ENCODE peak calls at places on chromosome 15, in seven cellular contexts. One of them, this sample, is unnamed.

GRCh38 chr15:99324700-99325099 is 73.4 kb downstream of the LRRC28 start:
- DNase-seq in CD8-positive, alpha-beta T cell: no peak
- DNase-seq in mammary epithelial cell: no peak
- DNase-seq in cardiac muscle cell: no peak
- DNase-seq in CD4-positive, alpha-beta T cell: no peak
- DNase-seq in CD4-positive, CD25-positive, alpha-beta regulatory T cell: no peak
- DNase-seq in adrenal gland: no peak
- DNase-seq in this sample: no peak

GRCh38 chr15:38130739-38131498 is 121.7 kb upstream of the SPRED1 start:
- DNase-seq in CD8-positive, alpha-beta T cell: no peak
- DNase-seq in mammary epithelial cell: peak
- DNase-seq in cardiac muscle cell: no peak
- DNase-seq in CD4-positive, alpha-beta T cell: no peak
- DNase-seq in CD4-positive, CD25-positive, alpha-beta regulatory T cell: no peak
- DNase-seq in adrenal gland: peak
- DNase-seq in this sample: peak

GRCh38 chr15:27538325-27538724 is 560.8 kb downstream of the OCA2 start:
- DNase-seq in CD8-positive, alpha-beta T cell: no peak
- DNase-seq in mammary epithelial cell: no peak
- DNase-seq in cardiac muscle cell: no peak
- DNase-seq in CD4-positive, alpha-beta T cell: no peak
- DNase-seq in CD4-positive, CD25-positive, alpha-beta regulatory T cell: no peak
- DNase-seq in adrenal gland: no peak
- DNase-seq in this sample: no peak

GRCh38 chr15:31459011-31459748 is 132.5 kb downstream of the KLF13 start:
- DNase-seq in CD8-positive, alpha-beta T cell: no peak
- DNase-seq in mammary epithelial cell: peak
- DNase-seq in cardiac muscle cell: no peak
- DNase-seq in CD4-positive, alpha-beta T cell: no peak
- DNase-seq in CD4-positive, CD25-positive, alpha-beta regulatory T cell: peak
- DNase-seq in adrenal gland: peak
- DNase-seq in this sample: peak

GRCh38 chr15:74240002-74240568 is 4.0 kb downstream of the CCDC33 start:
- DNase-seq in CD8-positive, alpha-beta T cell: no peak
- DNase-seq in mammary epithelial cell: peak
- DNase-seq in cardiac muscle cell: no peak
- DNase-seq in CD4-positive, alpha-beta T cell: no peak
- DNase-seq in CD4-positive, CD25-positive, alpha-beta regulatory T cell: no peak
- DNase-seq in adrenal gland: peak
- DNase-seq in this sample: peak

GRCh38 chr15:73139416-73140082 is 87.3 kb downstream of the NEO1 start:
- DNase-seq in CD8-positive, alpha-beta T cell: no peak
- DNase-seq in mammary epithelial cell: no peak
- DNase-seq in cardiac muscle cell: no peak
- DNase-seq in CD4-positive, alpha-beta T cell: no peak
- DNase-seq in CD4-positive, CD25-positive, alpha-beta regulatory T cell: no peak
- DNase-seq in adrenal gland: no peak
- DNase-seq in this sample: no peak

GRCh38 chr15:48536681-48537091 is 108.8 kb downstream of the FBN1 start:
- DNase-seq in CD8-positive, alpha-beta T cell: no peak
- DNase-seq in mammary epithelial cell: no peak
- DNase-seq in cardiac muscle cell: no peak
- DNase-seq in CD4-positive, alpha-beta T cell: no peak
- DNase-seq in CD4-positive, CD25-positive, alpha-beta regulatory T cell: no peak
- DNase-seq in adrenal gland: no peak
- DNase-seq in this sample: no peak

GRCh38 chr15:78334845-78335244 is 5.3 kb upstream of the CRABP1 start:
- DNase-seq in CD8-positive, alpha-beta T cell: no peak
- DNase-seq in mammary epithelial cell: no peak
- DNase-seq in cardiac muscle cell: no peak
- DNase-seq in CD4-positive, alpha-beta T cell: no peak
- DNase-seq in CD4-positive, CD25-positive, alpha-beta regulatory T cell: no peak
- DNase-seq in adrenal gland: no peak
- DNase-seq in this sample: no peak

GRCh38 chr15:69093127-69093526 is 67.3 kb upstream of the GLCE start:
- DNase-seq in CD8-positive, alpha-beta T cell: no peak
- DNase-seq in mammary epithelial cell: no peak
- DNase-seq in cardiac muscle cell: no peak
- DNase-seq in CD4-positive, alpha-beta T cell: no peak
- DNase-seq in CD4-positive, CD25-positive, alpha-beta regulatory T cell: no peak
- DNase-seq in adrenal gland: no peak
- DNase-seq in this sample: no peak

GRCh38 chr15:48766196-48766595 is 44.7 kb downstream of the CEP152 start:
- DNase-seq in CD8-positive, alpha-beta T cell: no peak
- DNase-seq in mammary epithelial cell: no peak
- DNase-seq in cardiac muscle cell: no peak
- DNase-seq in CD4-positive, alpha-beta T cell: no peak
- DNase-seq in CD4-positive, CD25-positive, alpha-beta regulatory T cell: no peak
- DNase-seq in adrenal gland: no peak
- DNase-seq in this sample: no peak

GRCh38 chr15:70569139-70569717 is 194.1 kb downstream of the UACA start:
- DNase-seq in CD8-positive, alpha-beta T cell: no peak
- DNase-seq in mammary epithelial cell: peak
- DNase-seq in cardiac muscle cell: peak
- DNase-seq in CD4-positive, alpha-beta T cell: no peak
- DNase-seq in CD4-positive, CD25-positive, alpha-beta regulatory T cell: no peak
- DNase-seq in adrenal gland: no peak
- DNase-seq in this sample: no peak

GRCh38 chr15:99100245-99101173 is 4.4 kb upstream of the SYNM start:
- DNase-seq in CD8-positive, alpha-beta T cell: no peak
- DNase-seq in mammary epithelial cell: peak
- DNase-seq in cardiac muscle cell: peak
- DNase-seq in CD4-positive, alpha-beta T cell: peak
- DNase-seq in CD4-positive, CD25-positive, alpha-beta regulatory T cell: peak
- DNase-seq in adrenal gland: peak
- DNase-seq in this sample: no peak

GRCh38 chr15:63288778-63289378 is 11.5 kb downstream of the APH1B start:
- DNase-seq in CD8-positive, alpha-beta T cell: no peak
- DNase-seq in mammary epithelial cell: peak
- DNase-seq in cardiac muscle cell: peak
- DNase-seq in CD4-positive, alpha-beta T cell: no peak
- DNase-seq in CD4-positive, CD25-positive, alpha-beta regulatory T cell: peak
- DNase-seq in adrenal gland: no peak
- DNase-seq in this sample: no peak

GRCh38 chr15:90592144-90592887 is 62.6 kb downstream of the CRTC3 start:
- DNase-seq in CD8-positive, alpha-beta T cell: no peak
- DNase-seq in mammary epithelial cell: peak
- DNase-seq in cardiac muscle cell: no peak
- DNase-seq in CD4-positive, alpha-beta T cell: no peak
- DNase-seq in CD4-positive, CD25-positive, alpha-beta regulatory T cell: no peak
- DNase-seq in adrenal gland: no peak
- DNase-seq in this sample: peak

GRCh38 chr15:99928429-99928981 is 195.3 kb upstream of the LYSMD4 start:
- DNase-seq in CD8-positive, alpha-beta T cell: peak
- DNase-seq in mammary epithelial cell: peak
- DNase-seq in cardiac muscle cell: peak
- DNase-seq in CD4-positive, alpha-beta T cell: peak
- DNase-seq in CD4-positive, CD25-positive, alpha-beta regulatory T cell: peak
- DNase-seq in adrenal gland: peak
- DNase-seq in this sample: no peak

GRCh38 chr15:67508367-67508766 is 12.6 kb upstream of the C15orf61 start:
- DNase-seq in CD8-positive, alpha-beta T cell: no peak
- DNase-seq in mammary epithelial cell: no peak
- DNase-seq in cardiac muscle cell: no peak
- DNase-seq in CD4-positive, alpha-beta T cell: no peak
- DNase-seq in CD4-positive, CD25-positive, alpha-beta regulatory T cell: no peak
- DNase-seq in adrenal gland: no peak
- DNase-seq in this sample: no peak

GRCh38 chr15:69557340-69558137 is 104.9 kb downstream of the RPLP1 start:
- DNase-seq in CD8-positive, alpha-beta T cell: no peak
- DNase-seq in mammary epithelial cell: peak
- DNase-seq in cardiac muscle cell: no peak
- DNase-seq in CD4-positive, alpha-beta T cell: no peak
- DNase-seq in CD4-positive, CD25-positive, alpha-beta regulatory T cell: no peak
- DNase-seq in adrenal gland: peak
- DNase-seq in this sample: peak

GRCh38 chr15:99486371-99487336 is 79.1 kb upstream of the MEF2A start:
- DNase-seq in CD8-positive, alpha-beta T cell: no peak
- DNase-seq in mammary epithelial cell: peak
- DNase-seq in cardiac muscle cell: peak
- DNase-seq in CD4-positive, alpha-beta T cell: no peak
- DNase-seq in CD4-positive, CD25-positive, alpha-beta regulatory T cell: peak
- DNase-seq in adrenal gland: peak
- DNase-seq in this sample: no peak

GRCh38 chr15:44537728-44538240 is 837 bp downstream of the EIF3J start:
- DNase-seq in CD8-positive, alpha-beta T cell: no peak
- DNase-seq in mammary epithelial cell: no peak
- DNase-seq in cardiac muscle cell: no peak
- DNase-seq in CD4-positive, alpha-beta T cell: no peak
- DNase-seq in CD4-positive, CD25-positive, alpha-beta regulatory T cell: peak
- DNase-seq in adrenal gland: no peak
- DNase-seq in this sample: no peak

GRCh38 chr15:55959744-55960143 is 33.7 kb downstream of the NEDD4 start:
- DNase-seq in CD8-positive, alpha-beta T cell: no peak
- DNase-seq in mammary epithelial cell: no peak
- DNase-seq in cardiac muscle cell: no peak
- DNase-seq in CD4-positive, alpha-beta T cell: no peak
- DNase-seq in CD4-positive, CD25-positive, alpha-beta regulatory T cell: no peak
- DNase-seq in adrenal gland: no peak
- DNase-seq in this sample: no peak

GRCh38 chr15:66876423-66876730 is 174.3 kb downstream of the SMAD6 start:
- DNase-seq in CD8-positive, alpha-beta T cell: no peak
- DNase-seq in mammary epithelial cell: no peak
- DNase-seq in cardiac muscle cell: no peak
- DNase-seq in CD4-positive, alpha-beta T cell: no peak
- DNase-seq in CD4-positive, CD25-positive, alpha-beta regulatory T cell: no peak
- DNase-seq in adrenal gland: peak
- DNase-seq in this sample: no peak

GRCh38 chr15:92819312-92820232 is 80.6 kb upstream of the CHD2 start:
- DNase-seq in CD8-positive, alpha-beta T cell: no peak
- DNase-seq in mammary epithelial cell: peak
- DNase-seq in cardiac muscle cell: no peak
- DNase-seq in CD4-positive, alpha-beta T cell: no peak
- DNase-seq in CD4-positive, CD25-positive, alpha-beta regulatory T cell: peak
- DNase-seq in adrenal gland: no peak
- DNase-seq in this sample: no peak

GRCh38 chr15:92822216-92823144 is 77.6 kb upstream of the CHD2 start:
- DNase-seq in CD8-positive, alpha-beta T cell: no peak
- DNase-seq in mammary epithelial cell: no peak
- DNase-seq in cardiac muscle cell: no peak
- DNase-seq in CD4-positive, alpha-beta T cell: no peak
- DNase-seq in CD4-positive, CD25-positive, alpha-beta regulatory T cell: peak
- DNase-seq in adrenal gland: no peak
- DNase-seq in this sample: no peak

GRCh38 chr15:92821491-92822116 is 78.5 kb upstream of the CHD2 start:
- DNase-seq in CD8-positive, alpha-beta T cell: no peak
- DNase-seq in mammary epithelial cell: peak
- DNase-seq in cardiac muscle cell: no peak
- DNase-seq in CD4-positive, alpha-beta T cell: no peak
- DNase-seq in CD4-positive, CD25-positive, alpha-beta regulatory T cell: peak
- DNase-seq in adrenal gland: no peak
- DNase-seq in this sample: no peak

GRCh38 chr15:92818658-92819311 is 81.3 kb upstream of the CHD2 start:
- DNase-seq in CD8-positive, alpha-beta T cell: no peak
- DNase-seq in mammary epithelial cell: peak
- DNase-seq in cardiac muscle cell: no peak
- DNase-seq in CD4-positive, alpha-beta T cell: no peak
- DNase-seq in CD4-positive, CD25-positive, alpha-beta regulatory T cell: peak
- DNase-seq in adrenal gland: no peak
- DNase-seq in this sample: no peak

GRCh38 chr15:92820233-92821021 is 79.7 kb upstream of the CHD2 start:
- DNase-seq in CD8-positive, alpha-beta T cell: peak
- DNase-seq in mammary epithelial cell: peak
- DNase-seq in cardiac muscle cell: peak
- DNase-seq in CD4-positive, alpha-beta T cell: peak
- DNase-seq in CD4-positive, CD25-positive, alpha-beta regulatory T cell: peak
- DNase-seq in adrenal gland: peak
- DNase-seq in this sample: peak
- H3K27ac ChIP-seq in CD8-positive, alpha-beta T cell: peak
- H3K27ac ChIP-seq in mammary epithelial cell: peak
- H3K27ac ChIP-seq in cardiac muscle cell: peak
- H3K27ac ChIP-seq in CD4-positive, alpha-beta T cell: peak
- H3K27ac ChIP-seq in CD4-positive, CD25-positive, alpha-beta regulatory T cell: peak
- H3K27ac ChIP-seq in adrenal gland: peak
- H3K27ac ChIP-seq in this sample: peak

GRCh38 chr15:53454843-53455721 is 304.4 kb downstream of the WDR72 start:
- DNase-seq in CD8-positive, alpha-beta T cell: no peak
- DNase-seq in mammary epithelial cell: no peak
- DNase-seq in cardiac muscle cell: no peak
- DNase-seq in CD4-positive, alpha-beta T cell: no peak
- DNase-seq in CD4-positive, CD25-positive, alpha-beta regulatory T cell: no peak
- DNase-seq in adrenal gland: no peak
- DNase-seq in this sample: no peak
- H3K27ac ChIP-seq in CD8-positive, alpha-beta T cell: no peak
- H3K27ac ChIP-seq in mammary epithelial cell: no peak
- H3K27ac ChIP-seq in cardiac muscle cell: no peak
- H3K27ac ChIP-seq in CD4-positive, alpha-beta T cell: no peak
- H3K27ac ChIP-seq in CD4-positive, CD25-positive, alpha-beta regulatory T cell: no peak
- H3K27ac ChIP-seq in adrenal gland: no peak
- H3K27ac ChIP-seq in this sample: no peak

DNA sequence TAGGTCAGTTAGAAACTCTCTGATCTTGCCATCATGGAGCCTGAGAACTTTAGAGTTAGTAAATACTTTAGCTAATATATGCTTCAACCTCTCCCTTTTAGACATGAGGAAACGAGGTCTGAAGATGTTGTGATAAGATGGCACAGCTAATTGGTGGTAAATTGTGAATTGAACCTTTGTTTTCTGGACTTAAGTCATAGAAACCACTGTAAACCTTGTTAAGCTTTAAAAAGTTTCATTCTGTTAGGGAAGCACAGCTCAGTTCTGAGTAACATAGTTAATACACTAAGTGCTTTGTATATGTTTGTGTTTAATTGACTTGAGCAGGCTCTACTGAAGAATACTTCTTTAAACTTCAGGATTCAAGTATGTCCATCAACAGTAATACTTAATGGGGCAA is 108.6 kb downstream of the AKAP13 start:
- DNase-seq in CD8-positive, alpha-beta T cell: no peak
- DNase-seq in mammary epithelial cell: peak
- DNase-seq in cardiac muscle cell: no peak
- DNase-seq in CD4-positive, alpha-beta T cell: no peak
- DNase-seq in CD4-positive, CD25-positive, alpha-beta regulatory T cell: peak
- DNase-seq in adrenal gland: no peak
- DNase-seq in this sample: peak
- H3K27ac ChIP-seq in CD8-positive, alpha-beta T cell: no peak
- H3K27ac ChIP-seq in mammary epithelial cell: peak
- H3K27ac ChIP-seq in cardiac muscle cell: no peak
- H3K27ac ChIP-seq in CD4-positive, alpha-beta T cell: no peak
- H3K27ac ChIP-seq in CD4-positive, CD25-positive, alpha-beta regulatory T cell: no peak
- H3K27ac ChIP-seq in adrenal gland: no peak
- H3K27ac ChIP-seq in this sample: no peak

GRCh38 chr15:75622505-75622904 is 3.0 kb downstream of the SNUPN start:
- DNase-seq in CD8-positive, alpha-beta T cell: no peak
- DNase-seq in mammary epithelial cell: no peak
- DNase-seq in cardiac muscle cell: no peak
- DNase-seq in CD4-positive, alpha-beta T cell: no peak
- DNase-seq in CD4-positive, CD25-positive, alpha-beta regulatory T cell: no peak
- DNase-seq in adrenal gland: no peak
- DNase-seq in this sample: no peak

GRCh38 chr15:75620043-75620775 is 5.3 kb downstream of the SNUPN start:
- DNase-seq in CD8-positive, alpha-beta T cell: no peak
- DNase-seq in mammary epithelial cell: peak
- DNase-seq in cardiac muscle cell: no peak
- DNase-seq in CD4-positive, alpha-beta T cell: no peak
- DNase-seq in CD4-positive, CD25-positive, alpha-beta regulatory T cell: no peak
- DNase-seq in adrenal gland: peak
- DNase-seq in this sample: no peak

GRCh38 chr15:75625542-75626347 is at the start of gene SNUPN:
- DNase-seq in CD8-positive, alpha-beta T cell: peak
- DNase-seq in mammary epithelial cell: peak
- DNase-seq in cardiac muscle cell: peak
- DNase-seq in CD4-positive, alpha-beta T cell: peak
- DNase-seq in CD4-positive, CD25-positive, alpha-beta regulatory T cell: peak
- DNase-seq in adrenal gland: peak
- DNase-seq in this sample: no peak

GRCh38 chr15:75616766-75617165 is 8.8 kb downstream of the SNUPN start:
- DNase-seq in CD8-positive, alpha-beta T cell: no peak
- DNase-seq in mammary epithelial cell: no peak
- DNase-seq in cardiac muscle cell: no peak
- DNase-seq in CD4-positive, alpha-beta T cell: no peak
- DNase-seq in CD4-positive, CD25-positive, alpha-beta regulatory T cell: no peak
- DNase-seq in adrenal gland: no peak
- DNase-seq in this sample: no peak

GRCh38 chr15:75620776-75621536 is 4.6 kb downstream of the SNUPN start:
- DNase-seq in CD8-positive, alpha-beta T cell: no peak
- DNase-seq in mammary epithelial cell: peak
- DNase-seq in cardiac muscle cell: no peak
- DNase-seq in CD4-positive, alpha-beta T cell: no peak
- DNase-seq in CD4-positive, CD25-positive, alpha-beta regulatory T cell: no peak
- DNase-seq in adrenal gland: peak
- DNase-seq in this sample: no peak
- H3K27ac ChIP-seq in CD8-positive, alpha-beta T cell: no peak
- H3K27ac ChIP-seq in mammary epithelial cell: peak
- H3K27ac ChIP-seq in cardiac muscle cell: no peak
- H3K27ac ChIP-seq in CD4-positive, alpha-beta T cell: no peak
- H3K27ac ChIP-seq in CD4-positive, CD25-positive, alpha-beta regulatory T cell: no peak
- H3K27ac ChIP-seq in adrenal gland: peak
- H3K27ac ChIP-seq in this sample: peak